ENCODE peak calls at places on chromosome 13, in four cellular contexts. R is heart right ventricle, W is fibroblast of lung, P is GM23338. S is an unnamed sample.

GRCh38 chr13:41065098-41065497 is 3.8 kb downstream of the WBP4 start:
- DNase-seq in R (no peak), W (peak; percentile 92), P (no peak), S (no peak)

GRCh38 chr13:110944121-110944967 is 29.5 kb upstream of the ANKRD10 start:
- DNase-seq in R (peak; percentile 33), W (peak; percentile 80), P (peak; percentile 60), S (peak; percentile 36)

GRCh38 chr13:24254151-24254810 is 55.1 kb upstream of the C1QTNF9 start:
- DNase-seq in R (no peak), W (peak; percentile 55), P (no peak), S (no peak)

GRCh38 chr13:26663801-26664200 is 96.8 kb downstream of the GPR12 start:
- DNase-seq in R (no peak), W (no peak), P (no peak), S (no peak)

GRCh38 chr13:50594276-50594970 is 249.1 kb downstream of the DLEU7 start:
- DNase-seq in R (no peak), W (no peak), P (peak; percentile 48), S (no peak)

GRCh38 chr13:110876592-110876991 is 38.3 kb downstream of the ANKRD10 start:
- DNase-seq in R (no peak), W (no peak), P (peak; percentile 88), S (no peak)

GRCh38 chr13:73158851-73159250 is 100.0 kb downstream of the KLF5 start:
- DNase-seq in R (no peak), W (peak; percentile 44), P (no peak), S (no peak)

GRCh38 chr13:27635256-27635655 is 13.6 kb downstream of the POLR1D start:
- DNase-seq in R (no peak), W (no peak), P (no peak), S (no peak)

GRCh38 chr13:82878536-82878935 is 1003.7 kb downstream of the SLITRK1 start:
- DNase-seq in R (no peak), W (peak; percentile 22), P (no peak), S (no peak)

GRCh38 chr13:43268632-43269031 is 245.2 kb downstream of the DNAJC15 start:
- DNase-seq in R (no peak), W (no peak), P (no peak), S (no peak)

GRCh38 chr13:66265446-66265845 is 964.7 kb downstream of the PCDH9 start:
- DNase-seq in R (no peak), W (no peak), P (no peak), S (no peak)

GRCh38 chr13:98972627-98973026 is 5.2 kb downstream of the DOCK9 start:
- DNase-seq in R (no peak), W (no peak), P (no peak), S (no peak)

GRCh38 chr13:110779046-110779445 is 65.5 kb downstream of the ING1 start:
- DNase-seq in R (no peak), W (no peak), P (no peak), S (no peak)

GRCh38 chr13:26482451-26483197 is 74.9 kb upstream of the WASF3 start:
- DNase-seq in R (peak; percentile 62), W (peak; percentile 82), P (peak; percentile 89), S (peak; percentile 52)

GRCh38 chr13:94535231-94535630 is 55.7 kb upstream of the DCT start:
- DNase-seq in R (no peak), W (no peak), P (no peak), S (no peak)

GRCh38 chr13:51152713-51153112 is 41.6 kb upstream of the C13orf42 start:
- DNase-seq in R (no peak), W (no peak), P (no peak), S (no peak)

GRCh38 chr13:59112375-59112774 is 1051.4 kb downstream of the DIAPH3 start:
- DNase-seq in R (peak; percentile 26), W (peak; percentile 99), P (no peak), S (no peak)

GRCh38 chr13:91242652-91243051 is 104.8 kb upstream of the MIR17HG start:
- DNase-seq in R (no peak), W (peak; percentile 1), P (no peak), S (no peak)

GRCh38 chr13:40536443-40537113 is 129.9 kb downstream of the FOXO1 start:
- DNase-seq in R (no peak), W (no peak), P (no peak), S (peak; percentile 88)

GRCh38 chr13:48000559-48001126 is 430 bp downstream of the SUCLA2 start:
- DNase-seq in R (no peak), W (peak; percentile 10), P (peak; percentile 50), S (peak; percentile 5)

GRCh38 chr13:106052200-106052767 is 483.2 kb downstream of the EFNB2 start:
- DNase-seq in R (no peak), W (peak; percentile 63), P (peak; percentile 3), S (no peak)

GRCh38 chr13:80707000-80707983 is 366.4 kb upstream of the SPRY2 start:
- DNase-seq in R (no peak), W (no peak), P (no peak), S (no peak)

GRCh38 chr13:26872444-26873173 is 112.0 kb upstream of the GPR12 start:
- DNase-seq in R (peak; percentile 40), W (peak; percentile 24), P (peak; percentile 91), S (peak; percentile 12)

GRCh38 chr13:100128373-100128772 is 39.5 kb downstream of the PCCA start:
- DNase-seq in R (no peak), W (peak; percentile 80), P (no peak), S (no peak)

GRCh38 chr13:36026556-36026955 is 104.6 kb downstream of the DCLK1 start:
- DNase-seq in R (no peak), W (no peak), P (no peak), S (no peak)

GRCh38 chr13:40983269-40983668 is 35.8 kb downstream of the ELF1 start:
- DNase-seq in R (no peak), W (no peak), P (no peak), S (no peak)

GRCh38 chr13:58994077-58994476 is 1169.7 kb downstream of the DIAPH3 start:
- DNase-seq in R (no peak), W (no peak), P (no peak), S (no peak)

GRCh38 chr13:75687145-75687763 is 51.1 kb downstream of the LMO7 start:
- DNase-seq in R (no peak), W (peak; percentile 73), P (peak; percentile 75), S (no peak)
- TF ChIP-seq CTCF in R (peak; percentile 49), W (peak; percentile 68), P (peak; percentile 57), S (peak; percentile 31)

DNA sequence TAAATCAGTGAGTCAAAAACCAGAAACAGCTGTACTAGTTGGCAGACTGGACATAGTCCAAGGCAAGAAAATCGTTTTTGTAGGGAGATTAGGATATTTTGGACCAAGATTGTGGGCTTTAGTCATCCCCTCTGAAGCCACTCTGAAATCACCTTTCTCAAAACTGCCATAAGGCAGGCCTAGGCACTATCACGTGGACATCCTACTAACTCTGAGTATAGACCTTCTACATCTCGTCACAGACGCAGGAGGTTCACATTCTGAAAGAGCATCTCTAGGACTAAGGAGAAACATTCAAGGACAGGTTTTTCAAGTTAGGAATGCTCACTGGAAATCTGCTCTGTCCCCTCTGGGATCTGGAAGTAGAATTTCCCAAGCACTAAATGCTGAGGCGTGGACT is 2.4 kb upstream of the RUBCNL start:
- DNase-seq in R (no peak), W (no peak), P (peak; percentile 26), S (no peak)
- H3K27ac ChIP-seq in R (no peak overlapping the region), W (no peak overlapping the region), P (no peak overlapping the region), S (no peak overlapping the region)

GRCh38 chr13:101917475-101917810 is 465.0 kb downstream of the ITGBL1 start:
- DNase-seq in R (no peak), W (no peak), P (peak; percentile 61), S (no peak)

GRCh38 chr13:101916108-101916757 is 463.8 kb downstream of the ITGBL1 start:
- DNase-seq in R (no peak), W (peak; percentile 19), P (peak; percentile 81), S (no peak)

GRCh38 chr13:101917833-101918755 is 465.6 kb downstream of the ITGBL1 start:
- DNase-seq in R (no peak), W (no peak), P (peak; percentile 67), S (no peak)

GRCh38 chr13:101915755-101916107 is 463.3 kb downstream of the ITGBL1 start:
- DNase-seq in R (no peak), W (no peak), P (peak; percentile 39), S (no peak)

GRCh38 chr13:101916758-101917474 is 464.4 kb downstream of the ITGBL1 start:
- DNase-seq in R (no peak), W (no peak), P (peak; percentile 13), S (no peak)
- H3K4me3 ChIP-seq in R (peak overlapping the region; percentile 49), W (no peak overlapping the region), P (peak overlapping the region; percentile 70), S (no peak overlapping the region)

DNA sequence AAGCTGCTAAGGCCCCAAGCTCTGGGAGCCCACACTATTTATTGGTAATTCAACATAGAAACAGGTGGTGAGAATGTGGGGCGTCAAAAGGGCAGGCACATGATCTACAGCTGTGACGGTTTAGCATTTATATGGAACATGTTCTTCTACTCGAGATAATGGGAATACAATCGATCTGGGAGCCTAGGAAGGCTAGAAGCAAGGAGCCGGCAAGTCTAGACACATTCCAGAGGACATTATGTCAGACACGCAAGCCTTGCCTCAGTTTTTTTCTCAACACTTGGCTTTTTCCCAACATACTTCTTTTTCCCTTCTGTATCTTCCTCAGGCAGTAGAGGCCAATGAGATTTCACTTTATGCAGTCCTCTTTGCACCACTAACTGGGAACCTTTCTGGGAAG is 315.7 kb upstream of the SLITRK5 start:
- DNase-seq in R (no peak), W (no peak), P (no peak), S (no peak)
- TF ChIP-seq CTCF in R (no peak), W (no peak), P (no peak), S (no peak)

GRCh38 chr13:96020941-96021340 is 32.3 kb downstream of the UGGT2 start:
- DNase-seq in R (no peak), W (no peak), P (no peak), S (no peak)

GRCh38 chr13:96018135-96018534 is 35.1 kb downstream of the UGGT2 start:
- DNase-seq in R (no peak), W (no peak), P (no peak), S (no peak)

GRCh38 chr13:96025283-96025682 is 27.9 kb downstream of the UGGT2 start:
- DNase-seq in R (no peak), W (peak; percentile 7), P (no peak), S (no peak)

DNA sequence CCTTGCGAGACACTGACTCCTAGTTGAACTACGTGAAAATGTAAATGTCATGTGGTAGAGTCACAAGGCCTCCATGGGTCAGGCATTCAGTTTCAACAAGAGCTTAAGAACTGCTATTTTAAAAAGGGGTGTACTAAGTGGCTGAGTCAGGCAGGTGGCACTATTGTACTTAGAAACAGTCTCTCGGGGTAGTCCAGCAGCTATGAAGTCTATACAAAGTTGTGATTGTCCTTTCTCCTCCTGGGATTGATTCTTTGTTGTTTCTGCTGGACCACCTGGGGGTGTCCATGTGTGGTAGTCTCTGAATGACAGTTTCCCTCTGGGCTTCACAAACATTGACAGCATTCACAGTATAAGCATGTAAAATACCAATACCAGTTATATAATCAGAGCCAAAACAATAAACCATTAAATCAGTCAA is 33.0 kb downstream of the UGGT2 start:
- DNase-seq in R (peak; percentile 29), W (peak; percentile 80), P (peak; percentile 74), S (peak; percentile 39)
- H3K27ac ChIP-seq in R (no peak overlapping the region), W (no peak overlapping the region), P (no peak overlapping the region), S (no peak overlapping the region)

S was measured in prostate gland.